ENCODE peak calls at places on chromosomes 13 and 19, in seven cellular contexts. D, X, Y, S, Z, C and R are unnamed samples.

GRCh38 chr13:39506559-39507390 is 96.2 kb downstream of the LHFPL6 start:
- DNase-seq in D (peak; percentile 43), X (no peak), Y (no peak), S (no peak), Z (no peak), C (no peak), R (no peak)

GRCh38 chr13:97855570-97855970 is 97.9 kb upstream of the IPO5 start:
- DNase-seq in D (peak; percentile 92), X (peak; percentile 63), Y (peak; percentile 55), S (peak; percentile 13), Z (peak; percentile 58), C (peak; percentile 93), R (peak; percentile 78)

GRCh38 chr13:114071991-114072390 is 60.4 kb downstream of the RASA3 start:
- DNase-seq in D (no peak), X (no peak), Y (no peak), S (no peak), Z (no peak), C (no peak), R (peak; percentile 62)

GRCh38 chr13:44305216-44305615 is 68.4 kb upstream of the SERP2 start:
- DNase-seq in D (no peak), X (no peak), Y (no peak), S (no peak), Z (peak; percentile 13), C (no peak), R (no peak)

GRCh38 chr19:33443638-33444195 is 70.2 kb downstream of the CEBPG start:
- DNase-seq in D (no peak), X (no peak), Y (no peak), S (no peak), Z (no peak), C (no peak), R (no peak)

GRCh38 chr19:6271721-6272410 is 7.9 kb downstream of the MLLT1 start:
- DNase-seq in D (peak; percentile 56), X (peak; percentile 72), Y (no peak), S (no peak), Z (no peak), C (no peak), R (peak; percentile 72)

GRCh38 chr19:18607222-18608101 is 863 bp upstream of the CRLF1 start:
- DNase-seq in D (peak; percentile 65), X (no peak), Y (no peak), S (no peak), Z (no peak), C (no peak), R (no peak)

GRCh38 chr13:71621152-71622124 is 245.6 kb downstream of the DACH1 start:
- DNase-seq in D (peak; percentile 6), X (no peak), Y (no peak), S (no peak), Z (no peak), C (no peak), R (peak; percentile 50)

GRCh38 chr13:33126909-33127607 is 110.8 kb downstream of the KL start:
- DNase-seq in D (no peak), X (peak; percentile 1), Y (no peak), S (no peak), Z (no peak), C (no peak), R (peak; percentile 69)

GRCh38 chr19:7595466-7596133 is at the start of gene CAMSAP3:
- DNase-seq in D (peak; percentile 89), X (peak; percentile 54), Y (peak; percentile 64), S (no peak), Z (no peak), C (peak; percentile 88), R (no peak)

GRCh38 chr13:107574517-107575215 is 640.7 kb downstream of the LIG4 start:
- DNase-seq in D (peak; percentile 45), X (no peak), Y (no peak), S (no peak), Z (no peak), C (no peak), R (peak; percentile 70)

GRCh38 chr19:39362682-39363657 is 20.7 kb downstream of the SAMD4B start:
- DNase-seq in D (no peak), X (no peak), Y (no peak), S (no peak), Z (no peak), C (no peak), R (peak; percentile 27)

GRCh38 chr13:31110617-31111016 is 51.1 kb downstream of the HSPH1 start:
- DNase-seq in D (no peak), X (no peak), Y (no peak), S (no peak), Z (no peak), C (no peak), R (no peak)

GRCh38 chr13:51222510-51223283 is 499 bp downstream of the FAM124A start:
- DNase-seq in D (peak; percentile 59), X (no peak), Y (no peak), S (no peak), Z (no peak), C (no peak), R (peak; percentile 36)

GRCh38 chr19:37955986-37956385 is 49.0 kb downstream of the SIPA1L3 start:
- DNase-seq in D (no peak), X (no peak), Y (no peak), S (no peak), Z (no peak), C (no peak), R (no peak)

GRCh38 chr19:18478545-18479311 is 40.8 kb upstream of the ISYNA1 start:
- DNase-seq in D (no peak), X (peak; percentile 71), Y (peak; percentile 88), S (peak; percentile 51), Z (no peak), C (peak; percentile 35), R (no peak)

GRCh38 chr13:112103971-112104872 is 37.3 kb downstream of the SOX1 start:
- DNase-seq in D (peak; percentile 86), X (no peak), Y (no peak), S (no peak), Z (no peak), C (no peak), R (no peak)

GRCh38 chr19:16645140-16645539 is 14.8 kb downstream of the SMIM7 start:
- DNase-seq in D (no peak), X (no peak), Y (no peak), S (no peak), Z (no peak), C (no peak), R (no peak)

GRCh38 chr13:103883152-103883551 is 816.9 kb upstream of the SLC10A2 start:
- DNase-seq in D (peak; percentile 84), X (no peak), Y (peak; percentile 81), S (no peak), Z (peak; percentile 90), C (no peak), R (peak; percentile 95)

DNA sequence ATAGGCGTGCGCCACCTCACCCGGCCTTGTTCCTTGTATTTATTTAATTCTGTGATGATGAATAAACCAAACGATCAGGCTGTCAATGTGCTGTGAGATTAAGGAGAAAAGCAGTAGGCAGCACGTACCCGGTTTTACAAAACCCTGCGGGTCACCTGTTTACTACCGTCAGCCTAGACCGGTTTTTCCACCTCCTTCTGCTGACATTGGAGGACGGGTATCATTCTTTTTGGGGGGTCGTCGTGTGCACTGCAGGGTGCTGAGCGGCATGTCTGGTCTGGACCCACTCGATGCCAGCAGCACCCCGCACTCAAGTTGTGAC is 929 bp upstream of the DAZAP1 start:
- DNase-seq in D (peak; percentile 57), X (no peak), Y (no peak), S (peak; percentile 4), Z (no peak), C (no peak), R (no peak)
- TF ChIP-seq POLR2AphosphoS5 in D (no peak), X (no peak), Y (no peak), S (no peak), Z (no peak), C (no peak), R (no peak)

GRCh38 chr19:51022526-51022925 is 3.0 kb upstream of the KLK10 start:
- DNase-seq in D (no peak), X (no peak), Y (no peak), S (no peak), Z (no peak), C (no peak), R (no peak)
- TF ChIP-seq EZH2 in D (no peak), X (no peak), Y (no peak), S (no peak), Z (no peak), C (no peak), R (no peak)

GRCh38 chr19:10114651-10115391 is 3.3 kb downstream of the P2RY11 start:
- DNase-seq in D (peak; percentile 27), X (peak; percentile 33), Y (no peak), S (no peak), Z (no peak), C (no peak), R (no peak)

GRCh38 chr19:10113964-10114650 is 2.6 kb downstream of the P2RY11 start:
- DNase-seq in D (peak; percentile 46), X (peak; percentile 21), Y (no peak), S (no peak), Z (no peak), C (no peak), R (no peak)

GRCh38 chr19:10116866-10117616 is 2.7 kb downstream of the EIF3G start:
- DNase-seq in D (no peak), X (no peak), Y (no peak), S (no peak), Z (no peak), C (no peak), R (no peak)

GRCh38 chr19:10116085-10116865 is 3.4 kb downstream of the EIF3G start:
- DNase-seq in D (no peak), X (no peak), Y (no peak), S (no peak), Z (no peak), C (no peak), R (no peak)

DNA sequence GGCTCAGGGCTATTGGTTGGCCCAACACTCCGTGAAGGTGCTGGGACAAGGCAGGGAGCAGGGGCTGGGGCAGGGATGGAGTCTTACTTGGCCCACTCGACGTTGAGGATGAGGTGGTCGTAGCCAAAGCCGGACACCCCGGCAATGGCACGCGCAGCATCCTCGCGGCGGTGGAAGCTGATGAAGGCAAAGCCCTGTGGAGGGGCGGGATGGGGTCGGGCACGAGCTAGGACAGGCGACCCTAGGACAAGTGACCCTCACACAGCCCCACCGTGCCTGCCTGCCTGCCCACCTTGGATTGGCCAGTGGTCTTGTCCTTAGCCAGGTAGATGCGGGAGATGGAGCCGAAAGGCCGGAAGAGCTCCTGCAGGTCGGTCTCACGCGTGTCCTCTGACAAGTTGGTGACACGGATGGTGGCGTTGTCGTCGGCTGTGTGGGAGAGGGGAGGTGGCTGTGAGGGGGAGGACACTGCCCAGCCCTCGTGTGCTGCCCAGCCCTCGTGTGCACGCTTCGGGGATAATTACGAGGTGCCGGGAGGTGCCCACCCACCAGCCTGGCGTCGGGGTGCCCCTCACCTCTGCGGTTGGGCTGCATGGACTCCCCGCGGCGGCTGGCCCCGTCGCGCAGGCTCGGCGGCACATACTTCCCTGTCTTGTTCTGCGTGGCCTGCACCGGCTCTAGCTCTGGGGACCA is 4.0 kb downstream of the P2RY11 start:
- DNase-seq in D (no peak), X (no peak), Y (no peak), S (no peak), Z (no peak), C (no peak), R (no peak)
- TF ChIP-seq POLR2AphosphoS5 in D (no peak), X (peak; percentile 16), Y (peak; percentile 23), S (peak; percentile 70), Z (peak; percentile 2), C (peak; percentile 7), R (peak; percentile 16)

GRCh38 chr13:25171170-25171516 is 945 bp downstream of the AMER2 start:
- DNase-seq in D (no peak), X (no peak), Y (no peak), S (no peak), Z (no peak), C (no peak), R (peak; percentile 4)
- TF ChIP-seq EZH2 in D (no peak), X (no peak), Y (no peak), S (no peak), Z (no peak), C (no peak), R (peak; percentile 94)

GRCh38 chr19:13153627-13154240 is 3.5 kb downstream of the IER2 start:
- DNase-seq in D (peak; percentile 61), X (peak; percentile 73), Y (no peak), S (no peak), Z (no peak), C (no peak), R (no peak)
- TF ChIP-seq POLR2AphosphoS5 in D (no peak), X (no peak), Y (peak; percentile 25), S (no peak), Z (peak; percentile 72), C (no peak), R (no peak)